ENCODE peak calls at places on chromosomes 2 and 18, in seven cellular contexts. R is H7; Q is stromal cell of bone marrow; Z is AML-193; G is anterior cingulate cortex; C is choroid plexus epithelial cell; Y is activated CD8-positive, alpha-beta T cell treated with anti-CD3 and anti-CD28 coated beads for 36 hours. P is an unnamed sample.

GRCh38 chr18:46070683-46071614 is 1.1 kb downstream of the PSTPIP2 start:
- DNase-seq in Q (no peak), G (no peak), Y (peak), R (no peak), Z (peak), C (no peak), P (no peak)

GRCh38 chr18:56068030-56068671 is 480.2 kb upstream of the TCF4 start:
- DNase-seq in Y (no peak), R (no peak), C (peak), Z (no peak), G (no peak), Q (peak), P (peak)

GRCh38 chr18:78006805-78007204 is 757.2 kb downstream of the GALR1 start:
- DNase-seq in Z (no peak), C (no peak), R (peak), G (no peak), Y (no peak), Q (no peak), P (no peak)

GRCh38 chr18:48295586-48296311 is 113.4 kb downstream of the ZBTB7C start:
- DNase-seq in G (peak), Q (no peak), R (peak), Z (no peak), C (peak), Y (no peak), P (no peak)

GRCh38 chr18:1273469-1273868 is 368.8 kb downstream of the ADCYAP1 start:
- DNase-seq in R (no peak), Q (no peak), Y (no peak), G (no peak), C (no peak), Z (no peak), P (no peak)

GRCh38 chr2:22359020-22359672 is 1025.8 kb upstream of the KLHL29 start:
- DNase-seq in Y (no peak), C (no peak), R (no peak), G (no peak), Z (no peak), Q (no peak), P (no peak)

GRCh38 chr2:182499706-182500470 is 73.1 kb upstream of the PDE1A start:
- DNase-seq in C (peak), Y (no peak), Z (no peak), Q (peak), G (no peak), R (peak), P (no peak)

GRCh38 chr2:174844295-174844708 is 80.0 kb upstream of the CHRNA1 start:
- DNase-seq in C (no peak), Y (peak), R (no peak), G (no peak), Q (no peak), Z (no peak), P (no peak)

GRCh38 chr2:77008925-77009706 is 513.1 kb downstream of the LRRTM4 start:
- DNase-seq in Y (no peak), Z (no peak), C (peak), G (no peak), R (no peak), Q (no peak), P (no peak)

GRCh38 chr2:119523959-119524694 is at the start of gene SCTR:
- DNase-seq in G (no peak), R (peak), C (no peak), Q (no peak), Z (no peak), Y (no peak), P (no peak)

GRCh38 chr2:220353897-220354296 is 726.5 kb downstream of the SLC4A3 start:
- DNase-seq in Q (no peak), Z (no peak), C (peak), R (no peak), Y (no peak), G (no peak), P (no peak)

GRCh38 chr2:176088048-176088936 is 4.2 kb upstream of the HOXD13 start:
- DNase-seq in C (peak), R (peak), Z (peak), Y (no peak), Q (no peak), G (no peak), P (peak)

GRCh38 chr2:132797551-132797950 is 127.5 kb upstream of the LYPD1 start:
- DNase-seq in G (no peak), Q (peak), C (peak), Z (no peak), R (no peak), Y (no peak), P (peak)

GRCh38 chr2:2182688-2183087 is 148.4 kb downstream of the MYT1L start:
- DNase-seq in Z (no peak), C (no peak), R (peak), G (no peak), Q (no peak), Y (no peak), P (no peak)

GRCh38 chr2:176297737-176298136 is 28.5 kb downstream of the MTX2 start:
- DNase-seq in Y (no peak), R (no peak), Q (no peak), Z (no peak), C (no peak), G (no peak), P (no peak)

GRCh38 chr18:26394047-26394654 is 154.2 kb downstream of the KCTD1 start:
- DNase-seq in Q (no peak), C (no peak), Y (no peak), R (no peak), G (no peak), Z (no peak), P (no peak)

GRCh38 chr2:216163518-216163917 is 54.4 kb downstream of the XRCC5 start:
- DNase-seq in C (peak), Y (no peak), R (no peak), Z (no peak), G (no peak), Q (no peak), P (no peak)

GRCh38 chr2:19711470-19712372 is 190.1 kb downstream of the TTC32 start:
- DNase-seq in Q (peak), C (peak), Z (no peak), Y (no peak), G (no peak), R (peak), P (peak)

GRCh38 chr2:196849895-196850294 is 40.7 kb upstream of the C2orf66 start:
- DNase-seq in Z (no peak), R (peak), Q (peak), Y (no peak), C (peak), G (no peak), P (peak)

GRCh38 chr2:69387770-69388481 is 899 bp upstream of the GFPT1 start:
- DNase-seq in Y (no peak), G (no peak), Q (no peak), R (peak), C (peak), Z (no peak), P (no peak)

GRCh38 chr2:197539734-197540133 is 23.9 kb downstream of the MOB4 start:
- DNase-seq in C (no peak), Q (no peak), Y (no peak), Z (no peak), G (no peak), R (no peak), P (no peak)

GRCh38 chr2:111050701-111051376 is 69.9 kb upstream of the BCL2L11 start:
- DNase-seq in Y (peak), Q (no peak), C (no peak), Z (no peak), G (no peak), R (no peak), P (no peak)

GRCh38 chr2:47639469-47639868 is 143.5 kb upstream of the MSH6 start:
- DNase-seq in G (no peak), Y (no peak), Z (no peak), R (no peak), Q (peak), C (peak), P (no peak)

GRCh38 chr18:70415823-70416488 is 127.1 kb downstream of the SOCS6 start:
- DNase-seq in Q (no peak), R (no peak), G (no peak), Y (no peak), C (no peak), Z (no peak), P (no peak)

GRCh38 chr2:191917967-191918651 is 71.2 kb upstream of the CAVIN2 start:
- DNase-seq in Z (no peak), G (peak), C (no peak), R (no peak), Q (no peak), Y (no peak), P (no peak)

GRCh38 chr2:96800061-96800761 is 15.9 kb upstream of the CNNM3 start:
- DNase-seq in Z (no peak), R (no peak), C (no peak), Y (no peak), Q (no peak), G (no peak), P (no peak)

GRCh38 chr2:237389831-237390230 is 24.1 kb downstream of the COL6A3 start:
- DNase-seq in Q (no peak), R (no peak), Y (no peak), C (no peak), Z (no peak), G (no peak), P (no peak)

GRCh38 chr18:13441731-13442130 is 223.2 kb downstream of the LDLRAD4 start:
- DNase-seq in C (no peak), R (no peak), G (no peak), Y (no peak), Z (no peak), Q (no peak), P (no peak)

GRCh38 chr2:78082555-78082954 is 560.4 kb upstream of the LRRTM4 start:
- DNase-seq in C (no peak), Z (no peak), R (no peak), Q (no peak), G (no peak), Y (no peak), P (no peak)

GRCh38 chr2:225100269-225100668 is 58.0 kb upstream of the DOCK10 start:
- DNase-seq in R (no peak), Q (no peak), C (peak), Z (no peak), G (no peak), Y (no peak), P (peak)

GRCh38 chr18:42792731-42793130 is 322.8 kb downstream of the RIT2 start:
- DNase-seq in Y (no peak), G (no peak), R (no peak), Z (no peak), C (peak), Q (no peak), P (peak)

GRCh38 chr2:70181363-70181956 is 9.4 kb downstream of the C2orf42 start:
- DNase-seq in G (no peak), Y (no peak), R (no peak), Z (peak), Q (no peak), C (no peak), P (no peak)

GRCh38 chr2:85712261-85712660 is 18.1 kb downstream of the GNLY start:
- DNase-seq in Q (no peak), C (no peak), R (peak), G (no peak), Z (no peak), Y (no peak), P (no peak)

GRCh38 chr2:71071681-71072398 is 3.4 kb downstream of the NAGK start:
- DNase-seq in Q (no peak), G (no peak), Z (peak), Y (peak), C (peak), R (peak), P (no peak)

GRCh38 chr2:223894009-223894408 is 51.1 kb downstream of the WDFY1 start:
- DNase-seq in G (no peak), Z (no peak), C (no peak), Y (no peak), Q (no peak), R (no peak), P (no peak)